ENCODE peak calls at places on chromosomes 4 and X, in five cellular contexts. R is ascending aorta; S is natural killer cell; B is mesothelial cell of epicardium; A is activated CD8-positive, alpha-beta T cell treated with anti-CD3 and anti-CD28 coated beads for 36 hours. L is an unnamed sample.

GRCh38 chr4:95432466-95432865 is 116.3 kb downstream of the UNC5C start:
- DNase-seq in R (no peak), S (no peak), B (no peak), A (no peak), L (no peak)

GRCh38 chrX:112874140-112874539 is 33.5 kb upstream of the AMOT start:
- DNase-seq in R (no peak), S (no peak), B (no peak), A (no peak), L (no peak)

GRCh38 chr4:27305246-27305645 is 444.6 kb downstream of the STIM2 start:
- DNase-seq in R (no peak), S (no peak), B (no peak), A (no peak), L (no peak)

GRCh38 chr4:17480530-17480929 is 31.4 kb downstream of the QDPR start:
- DNase-seq in R (no peak), S (no peak), B (no peak), A (no peak), L (no peak)

GRCh38 chr4:36422582-36422981 is 141.2 kb downstream of the DTHD1 start:
- DNase-seq in R (no peak), S (no peak), B (no peak), A (no peak), L (no peak)

GRCh38 chr4:168784786-168785461 is 225.1 kb downstream of the CBR4 start:
- DNase-seq in R (no peak), S (no peak), B (no peak), A (no peak), L (no peak)

GRCh38 chr4:78517050-78517652 is 34.4 kb upstream of the ANXA3 start:
- DNase-seq in R (no peak), S (no peak), B (no peak), A (no peak), L (no peak)

GRCh38 chrX:84219551-84219950 is 31.6 kb upstream of the RPS6KA6 start:
- DNase-seq in R (no peak), S (no peak), B (no peak), A (no peak), L (no peak)

GRCh38 chr4:7402526-7402925 is 32.2 kb downstream of the PSAPL1 start:
- DNase-seq in R (no peak), S (no peak), B (no peak), A (no peak), L (no peak)

GRCh38 chrX:71650333-71650969 is 16.9 kb upstream of the LOC101059915 start:
- DNase-seq in R (no peak), S (no peak), B (no peak), A (peak), L (no peak)
- TF ChIP-seq CTCF in R (peak), S (no peak), B (no peak), A (peak), L (peak)

GRCh38 chrX:12702509-12703091 is 88.6 kb upstream of the PRPS2 start:
- DNase-seq in R (no peak), S (no peak), B (no peak), A (peak), L (no peak)
- TF ChIP-seq CTCF in R (peak), S (no peak), B (peak), A (peak), L (peak)

GRCh38 chrX:24833695-24834094 is 140.0 kb downstream of the POLA1 start:
- DNase-seq in R (no peak), S (no peak), B (no peak), A (no peak), L (no peak)

GRCh38 chrX:24839331-24839730 is 145.6 kb downstream of the POLA1 start:
- DNase-seq in R (no peak), S (no peak), B (no peak), A (no peak), L (no peak)

GRCh38 chrX:24842486-24842885 is 148.8 kb downstream of the POLA1 start:
- DNase-seq in R (no peak), S (no peak), B (no peak), A (no peak), L (no peak)

GRCh38 chrX:24837966-24838365 is 144.2 kb downstream of the POLA1 start:
- DNase-seq in R (no peak), S (no peak), B (no peak), A (no peak), L (no peak)

GRCh38 chrX:24838624-24839023 is 144.9 kb downstream of the POLA1 start:
- DNase-seq in R (no peak), S (no peak), B (no peak), A (peak), L (no peak)
- TF ChIP-seq CTCF in R (peak), S (peak), B (peak), A (peak), L (peak)

DNA sequence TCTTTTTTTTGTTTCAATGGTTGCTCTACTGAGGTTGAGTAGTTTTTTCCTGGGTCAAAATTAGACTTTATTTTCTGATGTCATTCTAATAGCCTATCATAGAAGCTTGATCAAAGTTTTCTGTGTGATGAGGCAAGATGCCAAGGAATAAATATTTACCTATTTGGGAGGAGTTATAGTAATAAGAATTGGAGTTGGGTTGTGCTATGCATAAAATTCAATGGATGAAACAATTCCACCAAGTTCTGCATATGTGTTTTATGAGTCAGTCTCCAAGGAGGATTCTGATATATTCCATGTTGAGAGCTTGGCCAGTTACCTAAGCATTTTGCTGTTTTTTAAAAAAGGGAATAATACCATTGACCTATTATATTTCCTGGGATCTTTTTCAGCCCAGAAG is 39.0 kb downstream of the POLA1 start:
- DNase-seq in R (no peak), S (no peak), B (no peak), A (no peak), L (no peak)
- TF ChIP-seq CTCF in R (no peak), S (no peak), B (no peak), A (no peak), L (no peak)

DNA sequence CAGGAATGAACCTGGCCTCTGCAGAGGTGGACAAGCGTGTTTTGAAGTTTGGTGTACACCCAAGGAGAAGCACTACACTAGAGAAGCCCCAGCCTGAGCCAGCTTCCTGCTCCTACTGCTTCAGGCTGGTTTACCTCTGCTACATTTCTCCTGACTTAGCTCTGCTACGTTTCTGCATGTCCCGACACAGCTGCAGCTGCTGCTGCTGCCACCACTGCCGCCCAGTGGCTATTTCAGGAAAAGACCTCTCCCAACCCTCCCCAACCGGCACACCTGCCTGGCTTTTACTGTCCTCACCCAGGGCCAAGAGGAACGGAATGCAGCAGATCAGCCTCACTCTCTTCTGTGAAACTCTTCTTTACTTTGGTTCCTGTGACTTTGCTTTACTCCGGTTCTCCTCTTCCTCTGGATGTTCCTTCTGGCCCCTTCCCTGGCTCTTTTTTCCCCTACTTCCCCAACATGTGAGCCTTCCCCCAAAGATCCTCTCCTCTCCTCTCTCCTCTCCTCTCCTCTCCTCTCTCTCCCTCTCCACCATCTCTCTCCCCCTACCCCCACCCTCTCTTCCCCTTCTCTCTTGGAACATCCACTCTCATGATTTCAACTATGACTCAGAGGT is 3.1 kb upstream of the P2RY4 start:
- DNase-seq in R (no peak), S (no peak), B (peak), A (peak), L (peak)
- TF ChIP-seq CTCF in R (peak), S (no peak), B (no peak), A (peak), L (peak)

DNA sequence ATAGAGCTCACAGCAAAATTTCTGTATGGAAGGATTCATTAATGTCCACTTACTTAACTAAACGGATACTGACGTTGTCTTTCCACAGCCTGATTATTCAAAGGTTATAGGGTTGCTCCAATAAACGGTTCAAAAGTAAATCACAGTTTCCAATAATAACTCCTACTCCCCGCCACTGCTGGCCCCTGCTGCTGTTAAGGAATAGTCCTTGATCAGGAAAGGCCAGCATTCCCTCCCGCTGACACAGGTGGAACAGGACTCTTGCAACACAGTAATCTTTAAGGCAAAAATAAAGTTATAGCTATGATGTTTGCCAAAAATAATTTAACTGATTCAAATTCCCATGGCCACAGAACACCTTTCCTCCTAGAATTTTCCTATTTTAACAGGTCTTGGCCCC is 53.9 kb downstream of the FAT1 start:
- DNase-seq in R (no peak), S (no peak), B (no peak), A (no peak), L (no peak)
- TF ChIP-seq CTCF in R (no peak), S (no peak), B (no peak), A (no peak), L (no peak)